ENCODE peak calls at places on chromosome 1, in nine cellular contexts. One of them, this sample, is unnamed.

GRCh38 chr1:147527941-147528936 is 13.1 kb upstream of the BCL9 start:
- DNase-seq in NCI-H1092: no peak
- DNase-seq in B cell: no peak
- DNase-seq in putamen: peak; percentile 41
- DNase-seq in neural crest cell: no peak
- DNase-seq in stimulated activated effector memory CD8-positive, alpha-beta T cell treated with anti-CD3 and anti-CD28 coated beads, Interleukin-12 subunit alpha, Interleukin-12 subunit beta, amount 100 ng/mL, for 72 hours: no peak
- DNase-seq in smooth muscle cell of the brain vasculature: no peak
- DNase-seq in naive B cell: no peak
- DNase-seq in GM23338: no peak
- DNase-seq in this sample: no peak

GRCh38 chr1:226476657-226477319 is 68.9 kb upstream of the PARP1 start:
- DNase-seq in NCI-H1092: no peak
- DNase-seq in B cell: no peak
- DNase-seq in putamen: no peak
- DNase-seq in neural crest cell: no peak
- DNase-seq in stimulated activated effector memory CD8-positive, alpha-beta T cell treated with anti-CD3 and anti-CD28 coated beads, Interleukin-12 subunit alpha, Interleukin-12 subunit beta, amount 100 ng/mL, for 72 hours: no peak
- DNase-seq in smooth muscle cell of the brain vasculature: no peak
- DNase-seq in naive B cell: no peak
- DNase-seq in GM23338: no peak
- DNase-seq in this sample: peak; percentile 20

GRCh38 chr1:70504176-70504820 is 93.2 kb downstream of the CTH start:
- DNase-seq in NCI-H1092: no peak
- DNase-seq in B cell: no peak
- DNase-seq in putamen: no peak
- DNase-seq in neural crest cell: no peak
- DNase-seq in stimulated activated effector memory CD8-positive, alpha-beta T cell treated with anti-CD3 and anti-CD28 coated beads, Interleukin-12 subunit alpha, Interleukin-12 subunit beta, amount 100 ng/mL, for 72 hours: no peak
- DNase-seq in smooth muscle cell of the brain vasculature: no peak
- DNase-seq in naive B cell: no peak
- DNase-seq in GM23338: no peak
- DNase-seq in this sample: peak; percentile 57

GRCh38 chr1:47767741-47768100 is 229.5 kb downstream of the TRABD2B start:
- DNase-seq in NCI-H1092: no peak
- DNase-seq in B cell: no peak
- DNase-seq in putamen: no peak
- DNase-seq in neural crest cell: no peak
- DNase-seq in stimulated activated effector memory CD8-positive, alpha-beta T cell treated with anti-CD3 and anti-CD28 coated beads, Interleukin-12 subunit alpha, Interleukin-12 subunit beta, amount 100 ng/mL, for 72 hours: no peak
- DNase-seq in smooth muscle cell of the brain vasculature: no peak
- DNase-seq in naive B cell: no peak
- DNase-seq in GM23338: no peak
- DNase-seq in this sample: no peak

GRCh38 chr1:208008534-208008933 is 97.6 kb upstream of the CD34 start:
- DNase-seq in NCI-H1092: no peak
- DNase-seq in B cell: no peak
- DNase-seq in putamen: no peak
- DNase-seq in neural crest cell: no peak
- DNase-seq in stimulated activated effector memory CD8-positive, alpha-beta T cell treated with anti-CD3 and anti-CD28 coated beads, Interleukin-12 subunit alpha, Interleukin-12 subunit beta, amount 100 ng/mL, for 72 hours: no peak
- DNase-seq in smooth muscle cell of the brain vasculature: no peak
- DNase-seq in naive B cell: no peak
- DNase-seq in GM23338: no peak
- DNase-seq in this sample: no peak

GRCh38 chr1:39645411-39646043 is 6.1 kb upstream of the HEYL start:
- DNase-seq in NCI-H1092: no peak
- DNase-seq in B cell: no peak
- DNase-seq in putamen: no peak
- DNase-seq in neural crest cell: no peak
- DNase-seq in stimulated activated effector memory CD8-positive, alpha-beta T cell treated with anti-CD3 and anti-CD28 coated beads, Interleukin-12 subunit alpha, Interleukin-12 subunit beta, amount 100 ng/mL, for 72 hours: no peak
- DNase-seq in smooth muscle cell of the brain vasculature: no peak
- DNase-seq in naive B cell: no peak
- DNase-seq in GM23338: no peak
- DNase-seq in this sample: no peak

GRCh38 chr1:50272923-50273322 is 150.3 kb downstream of the DMRTA2 start:
- DNase-seq in NCI-H1092: peak; percentile 59
- DNase-seq in B cell: no peak
- DNase-seq in putamen: no peak
- DNase-seq in neural crest cell: no peak
- DNase-seq in stimulated activated effector memory CD8-positive, alpha-beta T cell treated with anti-CD3 and anti-CD28 coated beads, Interleukin-12 subunit alpha, Interleukin-12 subunit beta, amount 100 ng/mL, for 72 hours: no peak
- DNase-seq in smooth muscle cell of the brain vasculature: no peak
- DNase-seq in naive B cell: no peak
- DNase-seq in GM23338: no peak
- DNase-seq in this sample: no peak

GRCh38 chr1:173341307-173341706 is 134.2 kb upstream of the TNFSF4 start:
- DNase-seq in NCI-H1092: no peak
- DNase-seq in B cell: no peak
- DNase-seq in putamen: no peak
- DNase-seq in neural crest cell: no peak
- DNase-seq in stimulated activated effector memory CD8-positive, alpha-beta T cell treated with anti-CD3 and anti-CD28 coated beads, Interleukin-12 subunit alpha, Interleukin-12 subunit beta, amount 100 ng/mL, for 72 hours: no peak
- DNase-seq in smooth muscle cell of the brain vasculature: no peak
- DNase-seq in naive B cell: no peak
- DNase-seq in GM23338: no peak
- DNase-seq in this sample: peak; percentile 34

GRCh38 chr1:38052750-38053415 is 6.3 kb upstream of the POU3F1 start:
- DNase-seq in NCI-H1092: no peak
- DNase-seq in B cell: peak; percentile 66
- DNase-seq in putamen: no peak
- DNase-seq in neural crest cell: no peak
- DNase-seq in stimulated activated effector memory CD8-positive, alpha-beta T cell treated with anti-CD3 and anti-CD28 coated beads, Interleukin-12 subunit alpha, Interleukin-12 subunit beta, amount 100 ng/mL, for 72 hours: no peak
- DNase-seq in smooth muscle cell of the brain vasculature: no peak
- DNase-seq in naive B cell: peak; percentile 48
- DNase-seq in GM23338: peak; percentile 83
- DNase-seq in this sample: no peak

GRCh38 chr1:7584643-7585042 is 186.5 kb upstream of the VAMP3 start:
- DNase-seq in NCI-H1092: no peak
- DNase-seq in B cell: no peak
- DNase-seq in putamen: no peak
- DNase-seq in neural crest cell: no peak
- DNase-seq in stimulated activated effector memory CD8-positive, alpha-beta T cell treated with anti-CD3 and anti-CD28 coated beads, Interleukin-12 subunit alpha, Interleukin-12 subunit beta, amount 100 ng/mL, for 72 hours: no peak
- DNase-seq in smooth muscle cell of the brain vasculature: no peak
- DNase-seq in naive B cell: no peak
- DNase-seq in GM23338: no peak
- DNase-seq in this sample: no peak

GRCh38 chr1:234772345-234773147 is 162.6 kb upstream of the IRF2BP2 start:
- DNase-seq in NCI-H1092: no peak
- DNase-seq in B cell: peak; percentile 70
- DNase-seq in putamen: no peak
- DNase-seq in neural crest cell: no peak
- DNase-seq in stimulated activated effector memory CD8-positive, alpha-beta T cell treated with anti-CD3 and anti-CD28 coated beads, Interleukin-12 subunit alpha, Interleukin-12 subunit beta, amount 100 ng/mL, for 72 hours: peak; percentile 65
- DNase-seq in smooth muscle cell of the brain vasculature: peak; percentile 95
- DNase-seq in naive B cell: peak; percentile 62
- DNase-seq in GM23338: peak; percentile 71
- DNase-seq in this sample: peak; percentile 99

GRCh38 chr1:210340751-210341328 is 12.1 kb downstream of the HHAT start:
- DNase-seq in NCI-H1092: no peak
- DNase-seq in B cell: no peak
- DNase-seq in putamen: no peak
- DNase-seq in neural crest cell: no peak
- DNase-seq in stimulated activated effector memory CD8-positive, alpha-beta T cell treated with anti-CD3 and anti-CD28 coated beads, Interleukin-12 subunit alpha, Interleukin-12 subunit beta, amount 100 ng/mL, for 72 hours: no peak
- DNase-seq in smooth muscle cell of the brain vasculature: no peak
- DNase-seq in naive B cell: no peak
- DNase-seq in GM23338: no peak
- DNase-seq in this sample: no peak

GRCh38 chr1:174297351-174297750 is 138.0 kb downstream of the RABGAP1L start:
- DNase-seq in NCI-H1092: no peak
- DNase-seq in B cell: no peak
- DNase-seq in putamen: no peak
- DNase-seq in neural crest cell: no peak
- DNase-seq in stimulated activated effector memory CD8-positive, alpha-beta T cell treated with anti-CD3 and anti-CD28 coated beads, Interleukin-12 subunit alpha, Interleukin-12 subunit beta, amount 100 ng/mL, for 72 hours: no peak
- DNase-seq in smooth muscle cell of the brain vasculature: no peak
- DNase-seq in naive B cell: no peak
- DNase-seq in GM23338: peak; percentile 57
- DNase-seq in this sample: no peak

GRCh38 chr1:156767879-156768608 is 709 bp downstream of the PRCC start:
- DNase-seq in NCI-H1092: no peak
- DNase-seq in B cell: no peak
- DNase-seq in putamen: no peak
- DNase-seq in neural crest cell: no peak
- DNase-seq in stimulated activated effector memory CD8-positive, alpha-beta T cell treated with anti-CD3 and anti-CD28 coated beads, Interleukin-12 subunit alpha, Interleukin-12 subunit beta, amount 100 ng/mL, for 72 hours: peak; percentile 43
- DNase-seq in smooth muscle cell of the brain vasculature: no peak
- DNase-seq in naive B cell: no peak
- DNase-seq in GM23338: peak; percentile 87
- DNase-seq in this sample: peak; percentile 31

GRCh38 chr1:31633117-31633516 is 11.6 kb downstream of the PEF1 start:
- DNase-seq in NCI-H1092: no peak
- DNase-seq in B cell: no peak
- DNase-seq in putamen: no peak
- DNase-seq in neural crest cell: no peak
- DNase-seq in stimulated activated effector memory CD8-positive, alpha-beta T cell treated with anti-CD3 and anti-CD28 coated beads, Interleukin-12 subunit alpha, Interleukin-12 subunit beta, amount 100 ng/mL, for 72 hours: no peak
- DNase-seq in smooth muscle cell of the brain vasculature: no peak
- DNase-seq in naive B cell: no peak
- DNase-seq in GM23338: peak; percentile 80
- DNase-seq in this sample: peak; percentile 25

GRCh38 chr1:158799689-158800088 is 18.7 kb upstream of the OR6N2 start:
- DNase-seq in NCI-H1092: no peak
- DNase-seq in B cell: no peak
- DNase-seq in putamen: no peak
- DNase-seq in neural crest cell: no peak
- DNase-seq in stimulated activated effector memory CD8-positive, alpha-beta T cell treated with anti-CD3 and anti-CD28 coated beads, Interleukin-12 subunit alpha, Interleukin-12 subunit beta, amount 100 ng/mL, for 72 hours: no peak
- DNase-seq in smooth muscle cell of the brain vasculature: no peak
- DNase-seq in naive B cell: no peak
- DNase-seq in GM23338: no peak
- DNase-seq in this sample: no peak